ENCODE peak calls at places on chromosome 2, in eight cellular contexts. Q is GM12865, R is GM13976, Z is NCI-H2081, F is LHCN-M2, A is fibroblast of lung, E is posterior cingulate gyrus, G is EL. M is an unnamed sample.

GRCh38 chr2:129443235-129443884 is 536.1 kb upstream of the RAB6C start:
- DNase-seq in E (no peak), Z (no peak), Q (no peak), A (no peak), F (no peak), G (no peak), R (no peak), M (no peak)

GRCh38 chr2:121237980-121238665 is 46.9 kb downstream of the TFCP2L1 start:
- DNase-seq in Z (no peak), Q (no peak), R (no peak), F (peak), G (peak), E (no peak), A (peak), M (no peak)

GRCh38 chr2:12879649-12880048 is 162.9 kb downstream of the TRIB2 start:
- DNase-seq in Z (no peak), A (no peak), F (no peak), E (no peak), Q (no peak), G (no peak), R (no peak), M (no peak)

GRCh38 chr2:101442042-101442666 is 32.8 kb downstream of the RFX8 start:
- DNase-seq in Q (no peak), E (no peak), R (no peak), A (peak), Z (no peak), F (peak), G (peak), M (no peak)

GRCh38 chr2:113854208-113854607 is 35.7 kb upstream of the ACTR3 start:
- DNase-seq in A (no peak), Q (no peak), Z (no peak), R (no peak), F (no peak), E (no peak), G (no peak), M (no peak)

GRCh38 chr2:224934542-224935188 is 107.6 kb downstream of the DOCK10 start:
- DNase-seq in Z (no peak), E (no peak), Q (no peak), G (no peak), R (no peak), A (peak), F (no peak), M (no peak)

GRCh38 chr2:76318848-76319247 is 608.1 kb upstream of the GCFC2 start:
- DNase-seq in A (no peak), F (no peak), G (no peak), R (no peak), Q (no peak), E (no peak), Z (no peak), M (no peak)

GRCh38 chr2:127061377-127062273 is 45.3 kb downstream of the BIN1 start:
- DNase-seq in G (peak), F (no peak), R (no peak), Q (no peak), A (no peak), Z (no peak), E (no peak), M (no peak)

GRCh38 chr2:222797871-222798270 is 63.0 kb upstream of the ACSL3 start:
- DNase-seq in R (no peak), E (no peak), A (no peak), G (no peak), Z (no peak), F (no peak), Q (no peak), M (no peak)

GRCh38 chr2:189411860-189412259 is 29.4 kb upstream of the WDR75 start:
- DNase-seq in E (no peak), F (peak), R (no peak), A (peak), G (peak), Z (no peak), Q (no peak), M (no peak)

GRCh38 chr2:226756131-226756530 is 43.5 kb downstream of the IRS1 start:
- DNase-seq in Q (no peak), A (peak), F (peak), E (no peak), R (no peak), G (peak), Z (no peak), M (no peak)

M was measured in activated T-helper 2 cell treated with anti-CD3 and anti-CD28 coated beads, Interferon-gamma antibody, Interleukin-2, Interleukin-4, amounts not matched to agents 10 μg/mL and 5 μg/mL and 100 μg/mL, durations not matched to agents 14 hours and 24 hours and 36 hours.